ENCODE peak calls at places on chromosomes 3 and 15, in seven cellular contexts. C is fibroblast of lung, Y is esophagus muscularis mucosa, S is PC-3, N is astrocyte of the spinal cord, B is right atrium auricular region, R is A549. E is an unnamed sample.

GRCh38 chr15:96354731-96355560 is 24.4 kb downstream of the NR2F2 start:
- DNase-seq in C (peak; percentile 93), Y (no peak), S (peak; percentile 69), N (peak; percentile 79), B (no peak), R (peak; percentile 79), E (peak; percentile 86)

GRCh38 chr3:52194541-52195296 is 3.2 kb upstream of the ALAS1 start:
- DNase-seq in C (peak; percentile 87), Y (no peak), S (no peak), N (no peak), B (no peak), R (no peak), E (no peak)

GRCh38 chr3:111080357-111080937 is 8.8 kb downstream of the NECTIN3 start:
- DNase-seq in C (peak; percentile 83), Y (no peak), S (peak; percentile 70), N (peak; percentile 76), B (no peak), R (peak; percentile 39), E (peak; percentile 63)

GRCh38 chr3:67653425-67654098 is 850 bp downstream of the SUCLG2 start:
- DNase-seq in C (no peak), Y (no peak), S (peak; percentile 5), N (no peak), B (no peak), R (no peak), E (no peak)

GRCh38 chr15:60905587-60905986 is 323.5 kb downstream of the RORA start:
- DNase-seq in C (no peak), Y (no peak), S (no peak), N (no peak), B (no peak), R (no peak), E (no peak)

GRCh38 chr3:184177331-184177731 is 2.7 kb downstream of the AP2M1 start:
- DNase-seq in C (peak; percentile 57), Y (no peak), S (no peak), N (peak; percentile 38), B (no peak), R (no peak), E (peak; percentile 45)

GRCh38 chr3:151009430-151009829 is 36.9 kb upstream of the CLRN1 start:
- DNase-seq in C (no peak), Y (peak; percentile 62), S (no peak), N (no peak), B (no peak), R (no peak), E (no peak)

GRCh38 chr3:61172684-61173083 is 78.6 kb downstream of the FHIT start:
- DNase-seq in C (no peak), Y (no peak), S (peak; percentile 39), N (no peak), B (no peak), R (no peak), E (no peak)

GRCh38 chr3:89699229-89699628 is 591.8 kb downstream of the EPHA3 start:
- DNase-seq in C (no peak), Y (no peak), S (no peak), N (no peak), B (no peak), R (no peak), E (no peak)

GRCh38 chr3:185175370-185175987 is 22.6 kb upstream of the C3orf70 start:
- DNase-seq in C (peak; percentile 30), Y (no peak), S (no peak), N (peak; percentile 14), B (peak; percentile 72), R (no peak), E (peak; percentile 48)

GRCh38 chr3:63857311-63857710 is 6.3 kb downstream of the THOC7 start:
- DNase-seq in C (no peak), Y (no peak), S (no peak), N (peak; percentile 22), B (no peak), R (no peak), E (peak; percentile 19)

GRCh38 chr3:11716576-11717250 is 73.0 kb upstream of the VGLL4 start:
- DNase-seq in C (peak; percentile 22), Y (no peak), S (no peak), N (peak; percentile 7), B (no peak), R (no peak), E (peak; percentile 72)

GRCh38 chr3:101638262-101638745 is 38.6 kb downstream of the ZBTB11 start:
- DNase-seq in C (no peak), Y (no peak), S (peak; percentile 21), N (peak; percentile 14), B (peak; percentile 36), R (no peak), E (no peak)

GRCh38 chr15:48565560-48566482 is 79.7 kb downstream of the FBN1 start:
- DNase-seq in C (peak; percentile 98), Y (no peak), S (peak; percentile 93), N (peak; percentile 96), B (no peak), R (no peak), E (peak; percentile 88)

GRCh38 chr15:69612112-69612511 is 159.5 kb downstream of the RPLP1 start:
- DNase-seq in C (no peak), Y (no peak), S (no peak), N (no peak), B (peak; percentile 23), R (no peak), E (no peak)

GRCh38 chr3:29922990-29923746 is 642.3 kb downstream of the RBMS3 start:
- DNase-seq in C (peak; percentile 95), Y (no peak), S (peak; percentile 81), N (peak; percentile 89), B (peak; percentile 59), R (no peak), E (peak; percentile 91)

GRCh38 chr15:83046558-83047127 is 20.4 kb downstream of the BTBD1 start:
- DNase-seq in C (peak; percentile 82), Y (no peak), S (peak; percentile 40), N (peak; percentile 63), B (no peak), R (no peak), E (peak; percentile 53)

GRCh38 chr3:149657458-149657795 is 398 bp downstream of the WWTR1 start:
- DNase-seq in C (peak; percentile 70), Y (no peak), S (peak; percentile 46), N (peak; percentile 72), B (peak; percentile 67), R (peak; percentile 42), E (peak; percentile 65)

GRCh38 chr3:172520332-172520831 is 2.8 kb downstream of the TNFSF10 start:
- DNase-seq in C (peak; percentile 66), Y (no peak), S (no peak), N (peak; percentile 92), B (no peak), R (no peak), E (peak; percentile 93)
- H3K4me3 ChIP-seq in C (no peak overlapping the region), Y (peak overlapping the region; percentile 70), S (no peak overlapping the region), N (no peak overlapping the region), B (no peak overlapping the region), R (no peak overlapping the region), E (no peak overlapping the region)

DNA sequence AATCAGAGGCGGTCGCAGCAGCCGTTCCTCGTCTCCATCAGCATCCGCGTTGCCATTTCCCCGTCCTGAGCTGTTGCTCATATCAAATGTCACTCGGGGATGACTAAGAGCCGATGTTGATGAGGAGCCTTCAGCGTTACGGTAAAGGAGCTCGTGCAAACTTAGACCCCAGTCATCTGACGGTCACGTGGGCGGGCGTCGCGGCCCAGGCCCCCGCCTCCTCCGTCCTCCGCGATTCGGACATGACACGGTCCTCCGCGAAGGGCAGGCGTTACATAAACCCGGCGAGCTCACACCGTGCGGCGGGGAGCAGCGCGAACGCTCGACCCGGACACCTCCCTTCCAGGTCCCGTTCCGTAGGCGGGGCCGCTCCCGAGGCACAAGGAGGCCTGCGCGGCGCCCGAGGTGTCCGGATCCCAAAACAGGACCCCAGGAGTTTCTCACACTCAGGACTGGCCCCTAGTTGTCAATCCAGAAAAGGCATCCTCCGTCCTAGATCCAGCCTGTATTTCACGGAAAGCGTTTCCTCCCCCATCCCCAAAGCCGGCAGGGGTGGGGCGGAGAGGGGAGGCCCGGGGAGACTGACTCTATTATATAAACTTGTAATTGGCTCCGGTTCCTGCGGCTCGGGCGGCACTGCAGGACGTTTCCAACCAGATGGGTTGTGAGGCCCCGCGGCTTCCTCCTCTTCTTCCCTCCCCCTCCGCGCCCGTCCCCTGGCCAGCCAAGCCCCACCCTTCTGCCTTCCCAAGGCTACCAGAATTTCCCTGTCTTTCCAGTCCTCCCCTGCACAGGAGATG is 100.0 kb upstream of the IGF1R start:
- DNase-seq in C (peak; percentile 92), Y (peak; percentile 93), S (no peak), N (peak; percentile 51), B (peak; percentile 78), R (peak; percentile 84), E (peak; percentile 40)
- TF ChIP-seq CTCF in C (peak; percentile 49), Y (peak; percentile 29), S (no peak), N (peak; percentile 28), B (no peak), R (peak; percentile 27), E (peak; percentile 26)

DNA sequence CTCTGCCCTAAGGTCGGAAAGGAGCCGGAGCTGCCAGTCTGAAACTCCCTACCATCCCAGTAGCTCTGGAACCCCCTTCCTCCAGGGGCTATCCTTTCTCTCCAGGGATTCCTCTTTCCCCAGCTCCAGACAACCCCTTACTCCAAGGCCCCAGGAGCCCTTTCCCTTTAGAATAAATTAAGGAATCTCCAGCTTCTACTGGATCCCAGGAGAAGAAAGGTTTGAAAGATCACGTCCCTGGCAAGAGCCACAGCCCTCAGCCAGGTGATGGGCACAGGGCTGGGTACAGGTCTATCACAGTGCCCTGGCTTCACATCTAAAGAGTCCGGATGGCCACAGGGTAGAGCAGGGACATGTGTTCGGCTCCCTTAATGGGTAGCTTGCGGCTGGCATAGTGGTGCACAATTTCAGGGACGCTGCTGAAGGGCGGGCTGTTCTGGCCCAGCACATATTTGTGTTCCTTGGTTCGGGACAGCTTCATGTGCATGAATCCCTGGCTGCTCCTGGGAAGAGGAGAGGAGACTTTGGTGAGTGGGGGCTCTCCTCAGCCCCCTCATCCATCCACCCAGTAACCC is 20.0 kb downstream of the SHF start:
- DNase-seq in C (no peak), Y (no peak), S (no peak), N (no peak), B (no peak), R (no peak), E (no peak)
- H3K4me3 ChIP-seq in C (peak overlapping the region; percentile 50), Y (peak overlapping the region; percentile 81), S (peak overlapping the region; percentile 75), N (peak overlapping the region; percentile 49), B (peak overlapping the region; percentile 65), R (peak overlapping the region; percentile 67), E (peak overlapping the region; percentile 68)

GRCh38 chr15:29400701-29401100 is 131.1 kb upstream of the NSMCE3 start:
- DNase-seq in C (no peak), Y (no peak), S (no peak), N (no peak), B (no peak), R (no peak), E (no peak)

GRCh38 chr15:29401644-29402043 is 132.0 kb upstream of the NSMCE3 start:
- DNase-seq in C (no peak), Y (no peak), S (no peak), N (no peak), B (no peak), R (no peak), E (no peak)

GRCh38 chr15:29398907-29399306 is 129.3 kb upstream of the NSMCE3 start:
- DNase-seq in C (no peak), Y (no peak), S (no peak), N (no peak), B (no peak), R (no peak), E (no peak)

GRCh38 chr15:29405564-29405963 is 135.9 kb upstream of the NSMCE3 start:
- DNase-seq in C (no peak), Y (no peak), S (no peak), N (no peak), B (no peak), R (no peak), E (no peak)

DNA sequence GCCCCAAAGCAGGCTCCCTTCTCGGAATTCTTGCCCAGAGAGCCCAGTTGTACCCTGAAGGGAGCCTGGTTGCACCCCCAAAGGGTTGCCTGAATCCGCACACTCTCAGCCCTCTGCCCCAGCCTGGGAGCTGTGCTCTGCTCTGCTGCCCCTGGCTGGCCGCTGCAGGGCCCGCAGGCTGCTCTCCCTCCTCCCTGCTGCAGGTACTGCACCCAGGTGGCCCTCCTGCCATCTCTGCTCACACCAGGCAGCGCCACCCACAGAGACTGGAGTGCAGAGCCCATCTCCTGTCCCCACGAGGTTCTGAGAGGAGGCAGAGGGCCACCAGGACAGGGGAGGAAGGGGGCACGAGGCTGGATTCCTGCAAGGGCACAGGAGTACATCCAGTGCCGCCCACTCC is 134.2 kb upstream of the NSMCE3 start:
- DNase-seq in C (no peak), Y (no peak), S (peak; percentile 45), N (no peak), B (no peak), R (no peak), E (no peak)
- TF ChIP-seq CTCF in C (no peak), Y (no peak), S (peak; percentile 56), N (no peak), B (no peak), R (no peak), E (no peak)

E was measured in AG10803.